ENCODE peak calls at places on chromosomes 2 and 18, in four cellular contexts. E is mucosa of gallbladder, H is Peyer's patch, I is neural progenitor cell. D is an unnamed sample.

GRCh38 chr18:47986724-47987455 is 56.4 kb upstream of the SMAD2 start:
- DNase-seq in E (no peak), H (no peak), I (no peak), D (no peak)

GRCh38 chr2:20292984-20293383 is 57.7 kb downstream of the PUM2 start:
- DNase-seq in E (no peak), H (no peak), I (no peak), D (no peak)

GRCh38 chr2:31398881-31399280 is 15.7 kb downstream of the XDH start:
- DNase-seq in E (no peak), H (no peak), I (no peak), D (no peak)

GRCh38 chr2:309148-309969 is 21.5 kb upstream of the ALKAL2 start:
- DNase-seq in E (no peak), H (no peak), I (peak), D (no peak)

GRCh38 chr2:226490172-226490571 is 309.4 kb downstream of the IRS1 start:
- DNase-seq in E (no peak), H (no peak), I (no peak), D (no peak)

GRCh38 chr2:73110622-73111299 is 2.0 kb downstream of the RAB11FIP5 start:
- DNase-seq in E (no peak), H (no peak), I (no peak), D (no peak)

GRCh38 chr2:98006378-98006777 is 10.6 kb upstream of the TMEM131 start:
- DNase-seq in E (no peak), H (no peak), I (no peak), D (no peak)

GRCh38 chr2:65749549-65749948 is 317.1 kb upstream of the SPRED2 start:
- DNase-seq in E (no peak), H (no peak), I (no peak), D (no peak)

GRCh38 chr2:238167761-238168160 is 9.0 kb downstream of the ERFE start:
- DNase-seq in E (no peak), H (no peak), I (no peak), D (no peak)

GRCh38 chr18:58567453-58568196 is 61.3 kb downstream of the ALPK2 start:
- DNase-seq in E (no peak), H (no peak), I (no peak), D (no peak)

GRCh38 chr18:78742346-78742745 is 237.3 kb upstream of the SALL3 start:
- DNase-seq in E (no peak), H (peak), I (no peak), D (no peak)

GRCh38 chr2:135651717-135652116 is 89.9 kb upstream of the UBXN4 start:
- DNase-seq in E (no peak), H (no peak), I (no peak), D (no peak)

GRCh38 chr18:22604390-22604985 is 186.8 kb upstream of the CTAGE1 start:
- DNase-seq in E (peak), H (no peak), I (no peak), D (no peak)

GRCh38 chr2:220077488-220077887 is 450.1 kb downstream of the SLC4A3 start:
- DNase-seq in E (no peak), H (no peak), I (peak), D (no peak)

GRCh38 chr2:190094471-190094870 is 31.9 kb upstream of the MSTN start:
- DNase-seq in E (no peak), H (no peak), I (no peak), D (no peak)

GRCh38 chr18:50143891-50144290 is 51.1 kb downstream of the MYO5B start:
- DNase-seq in E (peak), H (no peak), I (no peak), D (no peak)

GRCh38 chr2:136375017-136375901 is 257.3 kb upstream of the CXCR4 start:
- DNase-seq in E (no peak), H (no peak), I (no peak), D (no peak)

GRCh38 chr2:97712693-97713295 is 582 bp upstream of the ZAP70 start:
- DNase-seq in E (no peak), H (peak), I (no peak), D (no peak)

GRCh38 chr2:166384774-166385173 is 9.0 kb upstream of the SCN9A start:
- DNase-seq in E (no peak), H (no peak), I (peak), D (no peak)

GRCh38 chr18:38611036-38611964 is 1045.7 kb upstream of the CELF4 start:
- DNase-seq in E (no peak), H (no peak), I (no peak), D (no peak)

D was measured in neuronal stem cell.